ENCODE peak calls at places on chromosomes 5 and 9, in ten cellular contexts. J is stomach; G is tibial artery; E is cardiac muscle cell; D is activated CD8-positive, alpha-beta T cell treated with anti-CD3 and anti-CD28 coated beads for 36 hours; L is bronchial epithelial cell; W is GM06990; Q is GM12865; A is tibial nerve; K is mucosa of descending colon. I is an unnamed sample.

GRCh38 chr9:133973111-133973790 is 18.9 kb downstream of the VAV2 start:
- DNase-seq in D (no peak), Q (no peak), L (no peak), G (no peak), K (peak; percentile 64), E (no peak), J (no peak), W (no peak), A (no peak), I (no peak)

GRCh38 chr9:97386733-97387503 is 25.0 kb upstream of the TDRD7 start:
- DNase-seq in J (peak; percentile 73), G (peak; percentile 48), K (peak; percentile 84), Q (peak; percentile 74), W (peak; percentile 64), D (peak; percentile 87), E (peak; percentile 83), A (peak; percentile 37), L (peak; percentile 35), I (peak; percentile 81)

GRCh38 chr5:40165789-40166728 is 513.7 kb upstream of the PTGER4 start:
- DNase-seq in W (no peak), E (no peak), D (peak; percentile 7), L (peak; percentile 27), J (no peak), G (no peak), K (no peak), A (no peak), Q (peak; percentile 6), I (no peak)

GRCh38 chr9:36862206-36863145 is 171.6 kb downstream of the PAX5 start:
- DNase-seq in J (peak; percentile 62), K (peak; percentile 65), G (no peak), A (no peak), W (no peak), Q (no peak), D (peak; percentile 15), E (peak; percentile 67), L (peak; percentile 30), I (peak; percentile 65)

GRCh38 chr5:43889238-43889637 is 286.3 kb downstream of the NNT start:
- DNase-seq in E (peak; percentile 5), L (no peak), D (no peak), W (no peak), A (no peak), J (no peak), G (no peak), Q (no peak), K (no peak), I (no peak)

GRCh38 chr5:74055446-74056097 is 429.6 kb downstream of the ARHGEF28 start:
- DNase-seq in J (no peak), A (no peak), G (no peak), E (no peak), Q (peak; percentile 4), K (no peak), L (no peak), D (no peak), W (no peak), I (no peak)

GRCh38 chr9:79224672-79225433 is 346.9 kb upstream of the TLE4 start:
- DNase-seq in Q (no peak), L (peak; percentile 92), E (no peak), D (no peak), G (no peak), K (no peak), W (no peak), A (no peak), J (no peak), I (no peak)

GRCh38 chr9:114506082-114506390 is 763 bp upstream of the WHRN start:
- DNase-seq in L (no peak), A (no peak), D (no peak), J (no peak), G (no peak), W (no peak), E (no peak), K (no peak), Q (no peak), I (no peak)

GRCh38 chr5:169742773-169743296 is 105.8 kb downstream of the DOCK2 start:
- DNase-seq in A (no peak), G (no peak), J (no peak), D (no peak), K (no peak), W (no peak), L (peak; percentile 73), Q (no peak), E (peak; percentile 56), I (peak; percentile 70)

GRCh38 chr9:124307379-124308030 is 49.8 kb downstream of the NEK6 start:
- DNase-seq in D (no peak), E (no peak), A (no peak), K (no peak), L (no peak), J (no peak), W (no peak), Q (no peak), G (no peak), I (no peak)

GRCh38 chr9:96350866-96351265 is 32.6 kb downstream of the SLC35D2 start:
- DNase-seq in G (no peak), K (no peak), E (no peak), A (no peak), J (no peak), L (no peak), D (no peak), W (no peak), Q (no peak), I (no peak)

GRCh38 chr5:112411903-112412302 is 7.2 kb downstream of the EPB41L4A start:
- DNase-seq in K (no peak), W (no peak), G (no peak), L (no peak), Q (no peak), J (no peak), E (no peak), D (no peak), A (no peak), I (no peak)

GRCh38 chr5:90518666-90519065 is 10.7 kb downstream of the LYSMD3 start:
- DNase-seq in W (no peak), E (no peak), D (no peak), J (no peak), K (no peak), A (no peak), G (no peak), L (peak; percentile 71), Q (no peak), I (no peak)

GRCh38 chr9:131727795-131728545 is 11.9 kb downstream of the RAPGEF1 start:
- DNase-seq in L (peak; percentile 87), Q (peak; percentile 86), J (no peak), D (peak; percentile 45), E (no peak), G (no peak), W (peak; percentile 68), A (no peak), K (no peak), I (no peak)

GRCh38 chr5:133149333-133149732 is 97.5 kb downstream of the HSPA4 start:
- DNase-seq in L (no peak), A (no peak), Q (no peak), D (no peak), W (no peak), G (no peak), K (no peak), J (no peak), E (no peak), I (no peak)

GRCh38 chr9:107286057-107286456 is 3.0 kb downstream of the RAD23B start:
- DNase-seq in J (no peak), W (no peak), G (no peak), D (no peak), E (peak; percentile 15), A (no peak), K (no peak), L (peak; percentile 79), Q (no peak), I (no peak)

GRCh38 chr5:64330728-64331231 is 165.1 kb downstream of the RNF180 start:
- DNase-seq in J (no peak), L (no peak), K (no peak), W (no peak), Q (no peak), G (peak; percentile 29), E (no peak), A (no peak), D (no peak), I (no peak)

GRCh38 chr5:53425598-53426516 is 54.6 kb upstream of the FST start:
- DNase-seq in A (no peak), W (no peak), D (peak; percentile 58), L (no peak), E (peak; percentile 64), J (no peak), Q (peak; percentile 51), G (no peak), K (no peak), I (peak; percentile 18)
- TF ChIP-seq CTCF in A (no peak), W (peak; percentile 34), D (no peak), L (no peak), E (peak; percentile 21), J (no peak), Q (peak; percentile 31), G (no peak), K (no peak), I (no peak)

GRCh38 chr9:127360829-127361228 is 36.1 kb upstream of the SLC2A8 start:
- DNase-seq in L (peak; percentile 50), G (no peak), W (no peak), K (no peak), D (no peak), J (peak; percentile 20), A (no peak), E (peak; percentile 55), Q (peak; percentile 11), I (peak; percentile 34)
- TF ChIP-seq CTCF in L (peak; percentile 34), G (no peak), W (no peak), K (no peak), D (no peak), J (no peak), A (no peak), E (peak; percentile 13), Q (no peak), I (no peak)

GRCh38 chr5:14778789-14779070 is 92.8 kb downstream of the ANKH start:
- DNase-seq in G (no peak), W (no peak), D (no peak), K (no peak), A (no peak), J (no peak), E (peak; percentile 12), L (no peak), Q (no peak), I (no peak)
- TF ChIP-seq CTCF in G (no peak), W (no peak), D (no peak), K (no peak), A (no peak), J (no peak), E (no peak), L (no peak), Q (no peak), I (no peak)

GRCh38 chr9:135093111-135093510 is 5.6 kb downstream of the OLFM1 start:
- DNase-seq in K (no peak), L (no peak), E (no peak), A (no peak), D (no peak), J (no peak), G (no peak), Q (no peak), W (no peak), I (no peak)
- TF ChIP-seq CTCF in K (no peak), L (no peak), E (no peak), A (no peak), D (no peak), J (no peak), G (no peak), Q (no peak), W (no peak), I (no peak)

GRCh38 chr9:70950270-70950669 is 171.2 kb downstream of the TRPM3 start:
- DNase-seq in D (no peak), G (no peak), K (no peak), E (no peak), W (no peak), L (no peak), J (no peak), A (no peak), Q (no peak), I (no peak)
- TF ChIP-seq CTCF in D (no peak), G (no peak), K (no peak), E (no peak), W (no peak), L (no peak), J (no peak), A (no peak), Q (no peak), I (no peak)